ENCODE peak calls at places on chromosomes 5 and 9, in seven cellular contexts. B is breast epithelium; Z is effector memory CD4-positive, alpha-beta T cell; J is dermis blood vessel endothelial cell; Q is EL; O is AG08396; U is stimulated activated naive B cell treated with anti-CD40 and anti-IgM and Interleukin-4, amounts not matched to agents 10 μg/mL and 1 μg/mL and 100 μg/mL, for 72 hours. L is an unnamed sample.

GRCh38 chr9:113155911-113156559 is 5.2 kb downstream of the SLC31A2 start:
- DNase-seq in U (no peak), Q (no peak), O (no peak), B (no peak), J (no peak), Z (peak), L (no peak)

GRCh38 chr5:134079748-134080581 is 34.5 kb upstream of the TCF7 start:
- DNase-seq in O (no peak), B (no peak), J (no peak), U (no peak), Z (no peak), Q (no peak), L (no peak)

GRCh38 chr9:108687360-108687981 is 168.3 kb downstream of the ACTL7B start:
- DNase-seq in Q (peak), J (peak), Z (no peak), U (no peak), B (no peak), O (no peak), L (no peak)

GRCh38 chr5:86679529-86679928 is 61.8 kb downstream of the COX7C start:
- DNase-seq in O (peak), Z (no peak), J (peak), U (no peak), Q (peak), B (peak), L (peak)

GRCh38 chr5:78429332-78429849 is 69.0 kb downstream of the SCAMP1 start:
- DNase-seq in Z (no peak), J (no peak), Q (no peak), B (no peak), U (no peak), O (no peak), L (no peak)

GRCh38 chr9:122991370-122991830 is 42.1 kb upstream of the GPR21 start:
- DNase-seq in B (no peak), Q (peak), J (peak), O (peak), U (no peak), Z (no peak), L (no peak)

GRCh38 chr9:35605336-35606137 is 475 bp downstream of the TESK1 start:
- DNase-seq in B (peak), U (no peak), J (peak), Q (peak), Z (peak), O (peak), L (no peak)

GRCh38 chr9:15276328-15276969 is 30.6 kb downstream of the TTC39B start:
- DNase-seq in B (no peak), Z (no peak), Q (no peak), J (no peak), O (no peak), U (no peak), L (no peak)

GRCh38 chr5:122222580-122222979 is 89.5 kb upstream of the SNCAIP start:
- DNase-seq in U (no peak), Q (no peak), Z (no peak), B (no peak), O (no peak), J (no peak), L (no peak)

GRCh38 chr9:109171926-109172325 is 4.9 kb upstream of the FRRS1L start:
- DNase-seq in U (no peak), J (peak), B (no peak), O (no peak), Z (no peak), Q (peak), L (no peak)

GRCh38 chr9:98808411-98808815 is 943 bp downstream of the GALNT12 start:
- DNase-seq in O (no peak), Q (no peak), U (no peak), Z (no peak), B (no peak), J (no peak), L (no peak)

GRCh38 chr5:134738963-134739661 is 764 bp downstream of the CAMLG start:
- DNase-seq in B (peak), Z (no peak), U (peak), J (peak), Q (peak), O (peak), L (no peak)

GRCh38 chr9:92954078-92954861 is 6.9 kb downstream of the FGD3 start:
- DNase-seq in Z (peak), J (peak), U (peak), Q (peak), B (peak), O (no peak), L (no peak)

GRCh38 chr9:5976668-5977397 is 38.6 kb downstream of the RANBP6 start:
- DNase-seq in U (no peak), O (no peak), J (peak), Q (peak), Z (no peak), B (no peak), L (no peak)

GRCh38 chr5:168552146-168552545 is 23.0 kb downstream of the FBLL1 start:
- DNase-seq in Q (peak), Z (no peak), O (peak), J (peak), U (no peak), B (no peak), L (no peak)

GRCh38 chr5:42994285-42995151 is 45.6 kb downstream of the ANXA2R start:
- DNase-seq in J (peak), Z (peak), U (peak), O (peak), Q (peak), B (peak), L (no peak)

GRCh38 chr5:100777680-100778281 is 125.3 kb downstream of the ST8SIA4 start:
- DNase-seq in B (no peak), U (peak), Q (peak), J (peak), Z (no peak), O (peak), L (no peak)

GRCh38 chr5:162256711-162257110 is 189.1 kb downstream of the GABRG2 start:
- DNase-seq in Q (no peak), J (no peak), B (no peak), Z (no peak), O (no peak), U (no peak), L (no peak)